ENCODE peak calls at places on chromosome 16, in ten cellular contexts. Z, J, I, U, M, Q, F, A, Y and R are unnamed samples.

GRCh38 chr16:57042157-57043111 is 49.9 kb upstream of the CPNE2 start:
- DNase-seq in Z (no peak), J (no peak), I (no peak), U (peak; percentile 87), M (no peak), Q (peak; percentile 92), F (no peak), A (peak; percentile 54), Y (peak; percentile 42), R (no peak)

GRCh38 chr16:3878610-3879009 is 1.9 kb downstream of the CREBBP start:
- DNase-seq in Z (no peak), J (no peak), I (no peak), U (peak; percentile 67), M (no peak), Q (no peak), F (no peak), A (peak; percentile 57), Y (peak; percentile 29), R (no peak)

GRCh38 chr16:2925951-2926659 is 14.4 kb downstream of the FLYWCH1 start:
- DNase-seq in Z (no peak), J (no peak), I (no peak), U (no peak), M (no peak), Q (no peak), F (no peak), A (no peak), Y (no peak), R (no peak)

GRCh38 chr16:20372696-20373095 is 20.2 kb upstream of the UMOD start:
- DNase-seq in Z (no peak), J (no peak), I (no peak), U (no peak), M (no peak), Q (no peak), F (no peak), A (no peak), Y (no peak), R (no peak)

GRCh38 chr16:14672403-14672971 is 21.6 kb downstream of the PLA2G10 start:
- DNase-seq in Z (no peak), J (no peak), I (no peak), U (no peak), M (no peak), Q (no peak), F (no peak), A (no peak), Y (no peak), R (no peak)

GRCh38 chr16:75580-76501 is 2.2 kb upstream of the MPG start:
- DNase-seq in Z (peak; percentile 41), J (peak; percentile 56), I (peak; percentile 66), U (peak; percentile 93), M (peak; percentile 54), Q (peak; percentile 41), F (no peak), A (peak; percentile 85), Y (peak; percentile 88), R (no peak)

GRCh38 chr16:31700530-31701388 is 172.8 kb upstream of the ZNF267 start:
- DNase-seq in Z (peak; percentile 67), J (peak; percentile 81), I (peak; percentile 54), U (peak; percentile 68), M (peak; percentile 91), Q (peak; percentile 92), F (peak; percentile 84), A (peak; percentile 54), Y (peak; percentile 54), R (no peak)

GRCh38 chr16:80889779-80890359 is 85.5 kb upstream of the CDYL2 start:
- DNase-seq in Z (no peak), J (no peak), I (no peak), U (no peak), M (no peak), Q (no peak), F (no peak), A (no peak), Y (no peak), R (no peak)

GRCh38 chr16:75660726-75661302 is 13.2 kb downstream of the TERF2IP start:
- DNase-seq in Z (no peak), J (no peak), I (no peak), U (no peak), M (no peak), Q (no peak), F (no peak), A (no peak), Y (no peak), R (no peak)

GRCh38 chr16:566475-567361 is at the start of gene NHLRC4:
- DNase-seq in Z (peak; percentile 43), J (peak; percentile 88), I (peak; percentile 56), U (peak; percentile 87), M (peak; percentile 48), Q (peak; percentile 54), F (no peak), A (peak; percentile 78), Y (peak; percentile 74), R (no peak)

GRCh38 chr16:54944002-54944401 is 13.3 kb downstream of the IRX5 start:
- DNase-seq in Z (no peak), J (no peak), I (no peak), U (no peak), M (no peak), Q (no peak), F (no peak), A (no peak), Y (no peak), R (no peak)

GRCh38 chr16:3095869-3096268 is 3.2 kb downstream of the ZSCAN10 start:
- DNase-seq in Z (no peak), J (no peak), I (no peak), U (peak; percentile 85), M (no peak), Q (no peak), F (no peak), A (no peak), Y (peak; percentile 31), R (no peak)

GRCh38 chr16:1317479-1318267 is 8.2 kb downstream of the UBE2I start:
- DNase-seq in Z (no peak), J (no peak), I (no peak), U (no peak), M (no peak), Q (no peak), F (no peak), A (no peak), Y (no peak), R (no peak)

GRCh38 chr16:66705790-66706505 is 9.4 kb upstream of the CMTM4 start:
- DNase-seq in Z (no peak), J (peak; percentile 47), I (peak; percentile 30), U (no peak), M (no peak), Q (no peak), F (no peak), A (peak; percentile 41), Y (peak; percentile 62), R (no peak)

GRCh38 chr16:11636172-11636721 is 32.0 kb upstream of the SNN start:
- DNase-seq in Z (no peak), J (no peak), I (no peak), U (no peak), M (peak; percentile 70), Q (peak; percentile 98), F (no peak), A (no peak), Y (no peak), R (no peak)

GRCh38 chr16:50644730-50645129 is 36.4 kb downstream of the SNX20 start:
- DNase-seq in Z (no peak), J (peak; percentile 49), I (peak; percentile 6), U (peak; percentile 60), M (peak; percentile 42), Q (peak; percentile 50), F (no peak), A (peak; percentile 21), Y (peak; percentile 16), R (no peak)

GRCh38 chr16:30115238-30115637 is 1.9 kb upstream of the GDPD3 start:
- DNase-seq in Z (no peak), J (no peak), I (no peak), U (no peak), M (no peak), Q (no peak), F (no peak), A (no peak), Y (no peak), R (no peak)

GRCh38 chr16:734981-735881 is 5.6 kb downstream of the CIAO3 start:
- DNase-seq in Z (no peak), J (no peak), I (no peak), U (no peak), M (no peak), Q (no peak), F (no peak), A (no peak), Y (no peak), R (peak; percentile 72)

GRCh38 chr16:81515281-81515680 is 70.7 kb downstream of the CMIP start:
- DNase-seq in Z (no peak), J (no peak), I (no peak), U (no peak), M (no peak), Q (no peak), F (no peak), A (no peak), Y (no peak), R (no peak)

GRCh38 chr16:68283346-68283745 is 19.0 kb downstream of the SLC7A6 start:
- DNase-seq in Z (no peak), J (no peak), I (no peak), U (no peak), M (no peak), Q (no peak), F (no peak), A (no peak), Y (no peak), R (no peak)
- TF ChIP-seq CTCF in Z (no peak), J (no peak), I (no peak), U (no peak), M (no peak), Q (no peak), F (no peak), A (no peak), Y (no peak), R (no peak)

DNA sequence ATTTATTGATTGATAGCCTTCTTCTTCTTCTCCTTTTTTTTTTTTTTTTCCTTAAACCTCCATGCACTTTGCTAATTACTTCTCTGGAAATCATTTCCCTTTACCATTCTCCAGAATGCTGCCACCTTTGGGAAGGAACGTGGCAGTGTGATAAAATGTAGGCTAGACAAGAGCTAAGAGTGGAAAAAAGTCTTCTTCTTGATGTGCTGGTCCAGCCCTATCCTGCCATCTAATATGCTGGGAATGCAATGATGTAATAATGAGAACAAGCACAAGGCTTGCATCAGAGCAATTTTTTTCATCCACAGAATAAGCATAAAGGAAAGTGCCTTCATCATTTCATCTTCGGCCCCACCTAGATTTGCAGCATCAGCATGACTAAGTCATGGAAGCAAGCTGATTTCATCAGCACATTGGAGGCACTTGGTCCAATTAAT is 128.7 kb upstream of the ZFHX3 start:
- DNase-seq in Z (no peak), J (no peak), I (peak; percentile 83), U (no peak), M (peak; percentile 27), Q (peak; percentile 94), F (no peak), A (peak; percentile 93), Y (peak; percentile 98), R (no peak)
- TF ChIP-seq CTCF in Z (peak; percentile 41), J (peak; percentile 44), I (peak; percentile 64), U (no peak), M (peak; percentile 56), Q (peak; percentile 52), F (peak; percentile 36), A (peak; percentile 53), Y (peak; percentile 55), R (peak; percentile 71)

GRCh38 chr16:88732961-88733294 is 26.6 kb downstream of the CTU2 start:
- DNase-seq in Z (no peak), J (no peak), I (no peak), U (no peak), M (no peak), Q (no peak), F (no peak), A (no peak), Y (no peak), R (no peak)
- TF ChIP-seq CTCF in Z (no peak), J (no peak), I (no peak), U (no peak), M (no peak), Q (no peak), F (no peak), A (no peak), Y (no peak), R (no peak)

GRCh38 chr16:49537924-49538455 is 164.4 kb downstream of the C16orf78 start:
- DNase-seq in Z (no peak), J (no peak), I (no peak), U (no peak), M (no peak), Q (no peak), F (no peak), A (no peak), Y (no peak), R (no peak)
- TF ChIP-seq CTCF in Z (no peak), J (no peak), I (no peak), U (no peak), M (no peak), Q (no peak), F (no peak), A (no peak), Y (no peak), R (no peak)